ENCODE peak calls at places on chromosomes 16 and 17, in six cellular contexts. N is CD8-positive, alpha-beta T cell; P is progenitor cell of endocrine pancreas; V is Calu3; Q is neural progenitor cell; S is HFF-Myc. O is an unnamed sample.

GRCh38 chr16:81738831-81739496 is 40.1 kb upstream of the PLCG2 start:
- DNase-seq in N (no peak), S (no peak), V (no peak), P (no peak), Q (no peak), O (no peak)

GRCh38 chr17:80012751-80013741 is 22.6 kb downstream of the TBC1D16 start:
- DNase-seq in Q (peak), P (no peak), V (no peak), N (no peak), S (no peak), O (no peak)

GRCh38 chr17:72165202-72165972 is 44.6 kb downstream of the SOX9 start:
- DNase-seq in S (no peak), V (no peak), Q (peak), N (no peak), P (no peak), O (no peak)

GRCh38 chr17:38925263-38925995 is at the start of gene LASP1NB:
- DNase-seq in P (no peak), S (no peak), N (peak), V (peak), Q (peak), O (no peak)

GRCh38 chr16:85626191-85626951 is 13.2 kb downstream of the GSE1 start:
- DNase-seq in S (no peak), N (no peak), Q (peak), V (no peak), P (no peak), O (no peak)

GRCh38 chr16:79598341-79599181 is 2.0 kb downstream of the MAF start:
- DNase-seq in V (peak), P (peak), Q (peak), N (peak), S (no peak), O (no peak)

GRCh38 chr16:72481419-72481818 is 309.5 kb upstream of the PMFBP1 start:
- DNase-seq in P (no peak), Q (no peak), S (no peak), V (no peak), N (no peak), O (no peak)

GRCh38 chr17:50020841-50021599 is 26.0 kb upstream of the DLX3 start:
- DNase-seq in S (no peak), V (no peak), N (no peak), P (no peak), Q (no peak), O (no peak)

GRCh38 chr17:50953831-50954601 is 87.9 kb upstream of the TOB1 start:
- DNase-seq in V (no peak), P (no peak), Q (peak), S (peak), N (no peak), O (no peak)

GRCh38 chr16:88337021-88337420 is 45.7 kb upstream of the ZNF469 start:
- DNase-seq in V (no peak), P (no peak), N (no peak), S (no peak), Q (no peak), O (no peak)

GRCh38 chr17:20291853-20292252 is 175.5 kb downstream of the LGALS9B start:
- DNase-seq in V (no peak), P (no peak), N (no peak), Q (no peak), S (no peak), O (no peak)

GRCh38 chr17:14553847-14554246 is 253.0 kb downstream of the HS3ST3B1 start:
- DNase-seq in S (no peak), P (no peak), V (no peak), Q (no peak), N (no peak), O (no peak)

GRCh38 chr16:4212934-4213296 is 29.0 kb downstream of the SRL start:
- DNase-seq in Q (no peak), P (no peak), N (no peak), S (peak), V (peak), O (no peak)

GRCh38 chr17:6654816-6655731 is 3.5 kb downstream of the C17orf100 start:
- DNase-seq in V (no peak), P (no peak), Q (peak), N (no peak), S (no peak), O (no peak)

GRCh38 chr17:78585231-78585630 is 8.0 kb upstream of the DNAH17 start:
- DNase-seq in N (no peak), Q (no peak), V (no peak), P (no peak), S (no peak), O (no peak)

GRCh38 chr16:72590179-72590937 is 418.4 kb upstream of the PMFBP1 start:
- DNase-seq in N (no peak), P (no peak), V (no peak), S (no peak), Q (no peak), O (no peak)

GRCh38 chr16:6375471-6376075 is 957.1 kb upstream of the RBFOX1 start:
- DNase-seq in V (no peak), N (no peak), S (no peak), Q (no peak), P (no peak), O (no peak)

GRCh38 chr16:74929636-74930035 is 55.3 kb downstream of the WDR59 start:
- DNase-seq in S (no peak), Q (no peak), V (no peak), N (no peak), P (no peak), O (no peak)

GRCh38 chr16:8627456-8627855 is 6.0 kb downstream of the METTL22 start:
- DNase-seq in N (no peak), P (no peak), V (no peak), Q (no peak), S (no peak), O (no peak)

GRCh38 chr17:12256380-12256995 is 235.8 kb downstream of the MAP2K4 start:
- DNase-seq in S (peak), N (no peak), P (no peak), Q (peak), V (peak), O (no peak)

GRCh38 chr17:66834919-66835454 is at the start of gene CACNG5:
- DNase-seq in S (no peak), Q (peak), P (peak), N (no peak), V (no peak), O (no peak)

GRCh38 chr17:4892063-4892410 is 7.3 kb upstream of the C17orf107 start:
- DNase-seq in P (no peak), V (no peak), Q (no peak), N (no peak), S (no peak), O (no peak)

GRCh38 chr16:58413359-58413758 is 21.1 kb downstream of the GINS3 start:
- DNase-seq in V (no peak), Q (no peak), N (no peak), P (no peak), S (no peak), O (no peak)

GRCh38 chr16:13439766-13440165 is 480.2 kb upstream of the ERCC4 start:
- DNase-seq in V (no peak), P (no peak), Q (peak), N (no peak), S (no peak), O (no peak)

GRCh38 chr16:85173077-85173980 is 61.1 kb upstream of the CIBAR2 start:
- DNase-seq in Q (peak), P (no peak), S (no peak), V (no peak), N (no peak), O (no peak)

GRCh38 chr16:70253291-70254094 is 1.8 kb upstream of the EXOSC6 start:
- DNase-seq in Q (peak), S (peak), P (no peak), N (peak), V (peak), O (no peak)

GRCh38 chr17:45696442-45696841 is 87.7 kb upstream of the CRHR1 start:
- DNase-seq in Q (no peak), V (no peak), S (no peak), N (no peak), P (no peak), O (no peak)

GRCh38 chr17:83195330-83196087 is 116.1 kb downstream of the METRNL start:
- DNase-seq in S (no peak), N (no peak), Q (no peak), P (no peak), V (no peak), O (peak)

GRCh38 chr16:27220120-27220519 is 16.8 kb downstream of the KDM8 start:
- DNase-seq in N (no peak), P (no peak), Q (no peak), V (no peak), S (no peak), O (no peak)

GRCh38 chr16:83715217-83715920 is 92.4 kb upstream of the HSBP1 start:
- DNase-seq in P (no peak), N (no peak), S (no peak), V (no peak), Q (no peak), O (no peak)

GRCh38 chr17:77884019-77884418 is 74.5 kb upstream of the TNRC6C start:
- DNase-seq in S (no peak), P (no peak), V (no peak), N (peak), Q (peak), O (no peak)

GRCh38 chr16:87487361-87487924 is 5.4 kb downstream of the ZCCHC14 start:
- DNase-seq in Q (peak), V (peak), N (no peak), P (no peak), S (no peak), O (no peak)

GRCh38 chr17:38585056-38585804 is 20.5 kb downstream of the SRCIN1 start:
- DNase-seq in Q (peak), V (peak), N (no peak), P (no peak), S (no peak), O (no peak)

GRCh38 chr16:70523621-70524405 is at the start of gene SF3B3:
- DNase-seq in V (peak), P (peak), N (peak), Q (peak), S (no peak), O (peak)

GRCh38 chr17:30352247-30352814 is 18.5 kb upstream of the TMIGD1 start:
- DNase-seq in S (no peak), N (no peak), Q (no peak), P (no peak), V (no peak), O (no peak)

GRCh38 chr17:72632026-72632684 is 460.3 kb downstream of the SLC39A11 start:
- DNase-seq in S (no peak), N (no peak), Q (no peak), V (peak), P (no peak), O (no peak)

GRCh38 chr17:869567-870530 is 87.7 kb downstream of the MRM3 start:
- DNase-seq in V (no peak), S (no peak), P (no peak), N (no peak), Q (no peak), O (no peak)

GRCh38 chr17:16814439-16814838 is 124.4 kb downstream of the CCDC144A start:
- DNase-seq in P (no peak), V (no peak), Q (no peak), N (no peak), S (no peak), O (no peak)

GRCh38 chr16:21256636-21257035 is 21.5 kb downstream of the CRYM start:
- DNase-seq in V (no peak), S (no peak), N (no peak), Q (no peak), P (no peak), O (no peak)

GRCh38 chr17:52297230-52298010 is 138.9 kb upstream of the CA10 start:
- DNase-seq in V (peak), Q (peak), N (no peak), P (no peak), S (no peak), O (no peak)
- TF ChIP-seq CTCF in V (peak), Q (peak), N (no peak), P (peak), S (no peak), O (no peak)

DNA sequence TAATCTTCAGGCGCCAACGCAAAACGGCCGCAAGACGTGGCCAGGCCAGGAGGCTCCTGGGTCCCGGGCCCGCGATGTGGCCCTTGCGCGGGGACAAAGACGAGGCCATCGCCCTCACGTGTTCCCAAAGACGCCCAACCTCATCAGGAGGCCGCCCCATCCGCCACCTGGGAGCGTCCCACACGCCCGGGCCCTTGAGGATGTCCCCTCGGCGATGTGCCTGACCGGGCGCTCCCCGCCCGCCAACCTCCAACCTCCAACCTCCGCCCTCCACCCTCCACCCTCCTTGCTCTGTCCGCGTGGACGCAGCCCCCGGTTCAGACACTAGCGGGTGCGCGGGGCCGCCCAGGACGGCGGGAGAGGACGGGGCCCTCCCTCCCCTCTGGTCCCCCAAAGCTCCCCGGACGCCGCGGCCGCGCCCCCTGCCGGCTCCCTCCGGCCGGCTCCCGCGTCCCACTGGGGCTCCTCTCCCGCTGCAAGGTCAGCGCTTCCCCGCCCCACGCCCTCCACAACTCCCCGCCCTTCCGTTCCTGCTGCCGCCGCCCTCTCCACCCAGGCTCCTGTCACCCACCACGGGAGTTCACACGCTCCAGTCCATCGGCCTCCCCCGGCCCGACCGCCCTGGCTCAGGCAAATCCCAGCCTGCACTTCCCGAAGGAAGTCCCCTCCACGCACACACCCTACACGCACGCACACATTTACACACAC is 250.8 kb upstream of the RPL38 start:
- DNase-seq in V (peak), S (no peak), N (peak), Q (peak), P (peak), O (no peak)
- TF ChIP-seq CTCF in V (no peak), S (peak), N (peak), Q (peak), P (peak), O (no peak)

DNA sequence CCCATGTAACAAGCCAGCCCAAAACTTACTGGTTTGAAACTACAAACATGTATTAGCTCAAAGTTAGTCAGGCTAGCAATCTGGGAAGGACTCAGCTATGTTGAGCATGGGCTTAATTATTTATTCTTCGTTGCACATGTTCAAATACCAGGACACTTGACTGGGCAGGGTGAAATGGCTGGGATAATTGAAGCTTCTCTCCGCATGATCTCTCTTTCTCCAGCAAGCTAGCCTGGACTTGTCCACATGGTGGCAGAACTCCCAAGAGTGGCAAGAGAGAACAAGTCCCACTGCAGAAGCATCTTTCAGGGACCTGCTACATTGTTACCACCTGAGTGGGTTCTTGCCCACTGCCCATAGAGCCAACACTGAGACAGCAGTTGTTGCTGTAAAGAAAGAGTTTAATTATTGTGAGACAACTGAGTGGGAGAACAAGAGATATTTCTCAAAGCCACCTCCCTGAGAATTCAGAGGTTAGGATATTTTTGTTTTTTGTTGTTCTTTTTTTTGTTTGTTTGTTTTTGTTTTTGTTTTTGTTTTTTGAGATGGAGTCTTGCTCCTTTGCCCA is 16.8 kb upstream of the ATF7IP2 start:
- DNase-seq in P (no peak), Q (peak), V (no peak), N (no peak), S (no peak), O (no peak)
- TF ChIP-seq CTCF in P (no peak), Q (peak), V (no peak), N (no peak), S (peak), O (no peak)

GRCh38 chr17:28366605-28367004 is 1.6 kb upstream of the SEBOX start:
- DNase-seq in Q (no peak), P (no peak), S (no peak), N (no peak), V (no peak), O (no peak)
- TF ChIP-seq CTCF in Q (no peak), P (no peak), S (no peak), N (no peak), V (no peak), O (no peak)